ENCODE peak calls at places on chromosomes 1 and 21, in nine cellular contexts. I is activated CD4-positive, alpha-beta T cell treated with anti-CD3 and anti-CD28 coated beads, Interleukin-2, amount 50 U/mL, for 48 hours; D is M059J; S is psoas muscle; N is body of pancreas; L is aorta; R is MCF 10A; B is AG08396; F is GF-D8. M is an unnamed sample.

GRCh38 chr1:221161571-221162041 is 282.4 kb downstream of the HLX start:
- DNase-seq in L (no peak), I (no peak), D (peak; percentile 54), B (no peak), N (no peak), F (no peak), R (no peak), S (no peak), M (no peak)

GRCh38 chr1:64046871-64047270 is 156.6 kb upstream of the UBE2U start:
- DNase-seq in S (no peak), B (no peak), F (no peak), R (no peak), I (no peak), D (peak; percentile 7), L (no peak), N (no peak), M (no peak)

GRCh38 chr1:109640285-109640865 is 15.5 kb upstream of the GSTM4 start:
- DNase-seq in I (peak; percentile 99), S (peak; percentile 92), R (peak; percentile 77), D (peak; percentile 61), B (peak; percentile 72), N (peak; percentile 92), L (peak; percentile 96), F (peak; percentile 70), M (peak; percentile 35)

GRCh38 chr1:77540501-77541161 is 141.8 kb downstream of the ZZZ3 start:
- DNase-seq in L (no peak), F (no peak), S (no peak), N (no peak), B (no peak), I (no peak), R (peak; percentile 88), D (peak; percentile 94), M (no peak)

GRCh38 chr1:47180603-47181094 is 9.2 kb downstream of the PDZK1IP1 start:
- DNase-seq in B (no peak), R (peak; percentile 56), I (no peak), S (no peak), D (peak; percentile 29), N (no peak), F (no peak), L (peak; percentile 55), M (no peak)

GRCh38 chr1:234917495-234918188 is 211.0 kb downstream of the TOMM20 start:
- DNase-seq in N (no peak), S (no peak), I (no peak), F (no peak), D (no peak), L (peak; percentile 77), B (no peak), R (no peak), M (no peak)

GRCh38 chr1:34406377-34406776 is 229.7 kb downstream of the C1orf94 start:
- DNase-seq in F (no peak), N (no peak), D (peak; percentile 67), I (no peak), R (no peak), S (no peak), L (no peak), B (no peak), M (no peak)

GRCh38 chr1:224809137-224809536 is 120.3 kb upstream of the DNAH14 start:
- DNase-seq in D (no peak), R (no peak), F (no peak), B (no peak), N (no peak), I (no peak), S (no peak), L (peak; percentile 48), M (no peak)

GRCh38 chr1:1259119-1259488 is 12.6 kb upstream of the C1QTNF12 start:
- DNase-seq in F (no peak), R (no peak), D (no peak), L (no peak), I (no peak), N (no peak), S (no peak), B (no peak), M (no peak)

GRCh38 chr1:99638853-99639252 is 7.1 kb upstream of the PALMD start:
- DNase-seq in L (no peak), D (no peak), B (no peak), N (no peak), F (no peak), R (no peak), S (no peak), I (no peak), M (no peak)

GRCh38 chr1:36831171-36831810 is 203.0 kb downstream of the GRIK3 start:
- DNase-seq in N (no peak), S (no peak), F (no peak), L (peak; percentile 21), D (no peak), R (no peak), B (no peak), I (no peak), M (no peak)

GRCh38 chr1:53346007-53346813 is 18.3 kb upstream of the LRP8 start:
- DNase-seq in I (no peak), B (no peak), N (peak; percentile 4), R (no peak), F (no peak), D (no peak), L (peak; percentile 62), S (no peak), M (no peak)

GRCh38 chr1:192399161-192399560 is 82.4 kb downstream of the RGS21 start:
- DNase-seq in F (no peak), R (no peak), B (no peak), S (no peak), D (no peak), N (no peak), L (no peak), I (no peak), M (no peak)

GRCh38 chr1:159889821-159890252 is 10.1 kb downstream of the CFAP45 start:
- DNase-seq in I (no peak), L (no peak), B (peak; percentile 84), F (peak; percentile 59), R (peak; percentile 96), N (no peak), D (peak; percentile 99), S (no peak), M (no peak)

GRCh38 chr1:12052008-12052573 is 11.0 kb upstream of the TNFRSF8 start:
- DNase-seq in S (peak; percentile 86), R (peak; percentile 89), D (peak; percentile 88), B (peak; percentile 92), F (no peak), L (peak; percentile 88), N (no peak), I (no peak), M (no peak)

GRCh38 chr1:65027699-65028358 is 61.5 kb upstream of the JAK1 start:
- DNase-seq in B (no peak), D (no peak), R (peak; percentile 65), F (no peak), S (peak; percentile 82), N (peak; percentile 79), I (no peak), L (no peak), M (peak; percentile 15)

GRCh38 chr1:54324031-54324654 is 82.1 kb downstream of the SSBP3 start:
- DNase-seq in N (no peak), I (no peak), F (no peak), S (no peak), R (no peak), D (no peak), B (no peak), L (no peak), M (no peak)

GRCh38 chr1:221101792-221102191 is 222.5 kb downstream of the HLX start:
- DNase-seq in N (no peak), I (no peak), D (peak; percentile 91), B (peak; percentile 25), L (no peak), F (no peak), S (no peak), R (peak; percentile 46), M (no peak)

GRCh38 chr1:87327362-87328120 is 1.1 kb upstream of the LMO4 start:
- DNase-seq in I (no peak), N (no peak), D (peak; percentile 6), L (no peak), B (no peak), R (no peak), S (no peak), F (no peak), M (no peak)

GRCh38 chr1:181062800-181063428 is 25.6 kb upstream of the IER5 start:
- DNase-seq in R (no peak), N (no peak), D (peak; percentile 32), I (peak; percentile 28), L (no peak), S (peak; percentile 71), F (peak; percentile 53), B (no peak), M (no peak)

GRCh38 chr1:39378377-39378776 is 113.1 kb upstream of the BMP8A start:
- DNase-seq in F (no peak), L (no peak), N (peak; percentile 26), I (no peak), S (no peak), R (peak; percentile 80), B (no peak), D (peak; percentile 14), M (no peak)

GRCh38 chr1:30749691-30750583 is 7.6 kb downstream of the LAPTM5 start:
- DNase-seq in R (no peak), L (no peak), F (no peak), N (no peak), D (no peak), B (no peak), S (no peak), I (peak; percentile 55), M (no peak)

GRCh38 chr1:23166854-23167253 is 1.8 kb downstream of the LUZP1 start:
- DNase-seq in B (no peak), F (no peak), S (no peak), L (no peak), R (no peak), D (peak; percentile 44), N (no peak), I (no peak), M (no peak)

GRCh38 chr21:46055863-46056281 is 42.0 kb upstream of the COL6A2 start:
- DNase-seq in B (no peak), N (no peak), I (no peak), D (peak; percentile 44), S (peak; percentile 69), R (no peak), F (no peak), L (peak; percentile 89), M (no peak)

GRCh38 chr1:82399093-82399492 is 598.4 kb downstream of the ADGRL2 start:
- DNase-seq in S (no peak), F (no peak), L (no peak), I (no peak), R (no peak), N (no peak), B (no peak), D (peak; percentile 26), M (no peak)

GRCh38 chr1:212648431-212648830 is 39.9 kb downstream of the ATF3 start:
- DNase-seq in I (no peak), R (no peak), S (no peak), L (no peak), B (no peak), F (no peak), N (no peak), D (no peak), M (no peak)

GRCh38 chr21:34722684-34723300 is 54.0 kb downstream of the CLIC6 start:
- DNase-seq in N (no peak), F (no peak), L (no peak), D (no peak), I (peak; percentile 19), R (peak; percentile 27), B (no peak), S (no peak), M (no peak)

GRCh38 chr1:177172331-177172730 is 1.6 kb downstream of the BRINP2 start:
- DNase-seq in F (no peak), B (no peak), N (no peak), R (no peak), I (no peak), L (no peak), S (no peak), D (no peak), M (no peak)

GRCh38 chr1:9120312-9120958 is 8.5 kb downstream of the GPR157 start:
- DNase-seq in R (no peak), F (no peak), I (no peak), S (peak; percentile 35), B (no peak), L (no peak), D (no peak), N (no peak), M (no peak)

GRCh38 chr21:42091899-42092508 is 20.9 kb downstream of the UMODL1 start:
- DNase-seq in F (no peak), I (no peak), R (no peak), N (no peak), S (no peak), B (no peak), L (peak; percentile 60), D (no peak), M (no peak)

GRCh38 chr1:24236170-24237045 is 49.3 kb upstream of the IFNLR1 start:
- DNase-seq in N (no peak), S (no peak), D (peak; percentile 84), R (peak; percentile 96), L (no peak), B (peak; percentile 56), I (peak; percentile 62), F (no peak), M (no peak)

M was measured in amygdala.